ENCODE peak calls at places on chromosomes 6 and 20, in seven cellular contexts. F is amygdala; E is stimulated activated CD4-positive, alpha-beta T cell treated with anti-CD3 and anti-CD28 coated beads, Interleukin-1b, Interleukin-23, amount 100 ng/mL, for 4 hours; R is uterus; J is H9; D is IMR-90; N is activated naive CD4-positive, alpha-beta T cell. B is an unnamed sample.
A peak's percentile ranks its signal among the peaks of the same experiment; 100 is the strongest.

GRCh38 chr6:137736048-137736846 is 130.8 kb upstream of the TNFAIP3 start:
- DNase-seq in N (no peak), J (no peak), R (no peak), E (peak; percentile 9), D (no peak), F (no peak), B (no peak)

GRCh38 chr6:50380409-50381105 is 330.8 kb upstream of the DEFB112 start:
- DNase-seq in R (no peak), N (no peak), F (no peak), D (no peak), E (no peak), J (no peak), B (no peak)

GRCh38 chr6:163284151-163284550 is 130.4 kb upstream of the QKI start:
- DNase-seq in N (no peak), D (no peak), J (no peak), E (no peak), F (no peak), R (no peak), B (peak; percentile 66)

GRCh38 chr6:55963301-55963700 is 87.9 kb upstream of the BMP5 start:
- DNase-seq in J (no peak), N (no peak), E (no peak), F (no peak), D (no peak), R (no peak), B (no peak)

GRCh38 chr20:33896509-33896908 is 85.4 kb downstream of the CHMP4B start:
- DNase-seq in N (no peak), R (no peak), F (no peak), D (peak; percentile 70), E (no peak), J (no peak), B (no peak)

GRCh38 chr6:39587080-39587479 is 138.1 kb downstream of the KIF6 start:
- DNase-seq in F (no peak), J (peak; percentile 33), N (no peak), D (no peak), R (no peak), E (no peak), B (no peak)

GRCh38 chr6:126539022-126539421 is 199.1 kb downstream of the CENPW start:
- DNase-seq in E (no peak), D (peak; percentile 52), N (no peak), J (no peak), F (no peak), R (no peak), B (peak; percentile 59)

GRCh38 chr6:127618729-127619128 is 41.8 kb downstream of the C6orf58 start:
- DNase-seq in R (no peak), F (no peak), N (no peak), J (no peak), E (no peak), D (peak; percentile 11), B (no peak)

GRCh38 chr6:106377061-106377540 is 16.6 kb downstream of the CRYBG1 start:
- DNase-seq in E (no peak), D (peak; percentile 34), R (no peak), J (no peak), N (no peak), F (no peak), B (peak; percentile 84)

GRCh38 chr6:165831812-165832470 is 168.9 kb upstream of the PDE10A start:
- DNase-seq in N (no peak), E (no peak), J (no peak), D (no peak), F (no peak), R (no peak), B (no peak)

GRCh38 chr6:69732640-69733039 is 64.2 kb downstream of the LMBRD1 start:
- DNase-seq in J (no peak), R (no peak), D (no peak), E (no peak), F (no peak), N (no peak), B (peak; percentile 9)

GRCh38 chr20:51715028-51715872 is 52.9 kb downstream of the ATP9A start:
- DNase-seq in F (no peak), N (no peak), E (no peak), D (no peak), J (no peak), R (no peak), B (no peak)